ENCODE peak calls at places on chromosomes 12 and 14, in five cellular contexts. One of them, this sample, is unnamed.
A peak's percentile ranks its signal among the peaks of the same experiment; 100 is the strongest.

GRCh38 chr14:70339970-70340369 is 19.5 kb downstream of the COX16 start:
- DNase-seq in EH: no peak
- DNase-seq in activated naive CD8-positive, alpha-beta T cell treated with anti-CD3 and anti-CD28 coated beads, Interleukin-2, amount 50 U/mL, for 24 hours: no peak
- DNase-seq in anterior cingulate cortex: no peak
- DNase-seq in NCI-H345: no peak
- DNase-seq in this sample: no peak

GRCh38 chr14:61482348-61483206 is 161.2 kb downstream of the PRKCH start:
- DNase-seq in anterior cingulate cortex: no peak
- DNase-seq in EH: no peak
- DNase-seq in NCI-H345: no peak
- DNase-seq in activated naive CD8-positive, alpha-beta T cell treated with anti-CD3 and anti-CD28 coated beads, Interleukin-2, amount 50 U/mL, for 24 hours: no peak
- DNase-seq in this sample: no peak

GRCh38 chr12:57456145-57456700 is 1.1 kb downstream of the INHBE start:
- DNase-seq in activated naive CD8-positive, alpha-beta T cell treated with anti-CD3 and anti-CD28 coated beads, Interleukin-2, amount 50 U/mL, for 24 hours: peak; percentile 63
- DNase-seq in EH: peak; percentile 62
- DNase-seq in anterior cingulate cortex: no peak
- DNase-seq in NCI-H345: peak; percentile 38
- DNase-seq in this sample: peak; percentile 59

GRCh38 chr12:113234483-113234882 is 13.2 kb downstream of the TPCN1 start:
- DNase-seq in NCI-H345: no peak
- DNase-seq in anterior cingulate cortex: no peak
- DNase-seq in EH: no peak
- DNase-seq in activated naive CD8-positive, alpha-beta T cell treated with anti-CD3 and anti-CD28 coated beads, Interleukin-2, amount 50 U/mL, for 24 hours: no peak
- DNase-seq in this sample: no peak

GRCh38 chr14:74427651-74428050 is 1.6 kb upstream of the SYNDIG1L start:
- DNase-seq in NCI-H345: no peak
- DNase-seq in anterior cingulate cortex: no peak
- DNase-seq in EH: no peak
- DNase-seq in activated naive CD8-positive, alpha-beta T cell treated with anti-CD3 and anti-CD28 coated beads, Interleukin-2, amount 50 U/mL, for 24 hours: no peak
- DNase-seq in this sample: no peak

GRCh38 chr12:92210062-92210461 is 64.4 kb upstream of the BTG1 start:
- DNase-seq in activated naive CD8-positive, alpha-beta T cell treated with anti-CD3 and anti-CD28 coated beads, Interleukin-2, amount 50 U/mL, for 24 hours: no peak
- DNase-seq in NCI-H345: no peak
- DNase-seq in anterior cingulate cortex: no peak
- DNase-seq in EH: no peak
- DNase-seq in this sample: no peak

GRCh38 chr12:114447274-114447716 is 41.4 kb upstream of the TBX5 start:
- DNase-seq in NCI-H345: no peak
- DNase-seq in EH: no peak
- DNase-seq in activated naive CD8-positive, alpha-beta T cell treated with anti-CD3 and anti-CD28 coated beads, Interleukin-2, amount 50 U/mL, for 24 hours: no peak
- DNase-seq in anterior cingulate cortex: no peak
- DNase-seq in this sample: no peak

GRCh38 chr12:105671720-105672119 is 341.2 kb downstream of the C12orf75 start:
- DNase-seq in anterior cingulate cortex: no peak
- DNase-seq in activated naive CD8-positive, alpha-beta T cell treated with anti-CD3 and anti-CD28 coated beads, Interleukin-2, amount 50 U/mL, for 24 hours: no peak
- DNase-seq in NCI-H345: no peak
- DNase-seq in EH: peak; percentile 96
- DNase-seq in this sample: no peak

GRCh38 chr12:25054783-25055144 is 105.9 kb upstream of the BCAT1 start:
- DNase-seq in NCI-H345: no peak
- DNase-seq in EH: peak; percentile 9
- DNase-seq in anterior cingulate cortex: no peak
- DNase-seq in activated naive CD8-positive, alpha-beta T cell treated with anti-CD3 and anti-CD28 coated beads, Interleukin-2, amount 50 U/mL, for 24 hours: peak; percentile 67
- DNase-seq in this sample: no peak

GRCh38 chr12:7129647-7130536 is at the start of gene CLSTN3:
- DNase-seq in NCI-H345: peak; percentile 87
- DNase-seq in anterior cingulate cortex: peak; percentile 75
- DNase-seq in EH: peak; percentile 68
- DNase-seq in activated naive CD8-positive, alpha-beta T cell treated with anti-CD3 and anti-CD28 coated beads, Interleukin-2, amount 50 U/mL, for 24 hours: peak; percentile 84
- DNase-seq in this sample: peak; percentile 83

GRCh38 chr12:125643055-125643454 is 577.8 kb downstream of the AACS start:
- DNase-seq in anterior cingulate cortex: no peak
- DNase-seq in activated naive CD8-positive, alpha-beta T cell treated with anti-CD3 and anti-CD28 coated beads, Interleukin-2, amount 50 U/mL, for 24 hours: no peak
- DNase-seq in EH: no peak
- DNase-seq in NCI-H345: no peak
- DNase-seq in this sample: no peak

GRCh38 chr14:93648440-93649168 is 139.7 kb downstream of the PRIMA1 start:
- DNase-seq in NCI-H345: peak; percentile 6
- DNase-seq in EH: no peak
- DNase-seq in activated naive CD8-positive, alpha-beta T cell treated with anti-CD3 and anti-CD28 coated beads, Interleukin-2, amount 50 U/mL, for 24 hours: peak; percentile 21
- DNase-seq in anterior cingulate cortex: no peak
- DNase-seq in this sample: no peak

GRCh38 chr14:61573748-61574513 is 121.4 kb upstream of the HIF1A start:
- DNase-seq in EH: peak; percentile 77
- DNase-seq in anterior cingulate cortex: no peak
- DNase-seq in activated naive CD8-positive, alpha-beta T cell treated with anti-CD3 and anti-CD28 coated beads, Interleukin-2, amount 50 U/mL, for 24 hours: no peak
- DNase-seq in NCI-H345: no peak
- DNase-seq in this sample: peak; percentile 59

GRCh38 chr12:105369014-105369413 is 38.5 kb downstream of the C12orf75 start:
- DNase-seq in activated naive CD8-positive, alpha-beta T cell treated with anti-CD3 and anti-CD28 coated beads, Interleukin-2, amount 50 U/mL, for 24 hours: no peak
- DNase-seq in EH: peak; percentile 76
- DNase-seq in NCI-H345: no peak
- DNase-seq in anterior cingulate cortex: no peak
- DNase-seq in this sample: peak; percentile 71

GRCh38 chr12:24121911-24122310 is 172.4 kb upstream of the SOX5 start:
- DNase-seq in EH: no peak
- DNase-seq in anterior cingulate cortex: no peak
- DNase-seq in activated naive CD8-positive, alpha-beta T cell treated with anti-CD3 and anti-CD28 coated beads, Interleukin-2, amount 50 U/mL, for 24 hours: no peak
- DNase-seq in NCI-H345: no peak
- DNase-seq in this sample: no peak

GRCh38 chr14:77580964-77581505 is 35.4 kb downstream of the SPTLC2 start:
- DNase-seq in anterior cingulate cortex: no peak
- DNase-seq in EH: peak; percentile 85
- DNase-seq in activated naive CD8-positive, alpha-beta T cell treated with anti-CD3 and anti-CD28 coated beads, Interleukin-2, amount 50 U/mL, for 24 hours: no peak
- DNase-seq in NCI-H345: peak; percentile 22
- DNase-seq in this sample: no peak

GRCh38 chr12:66290716-66291200 is 11.5 kb upstream of the HELB start:
- DNase-seq in EH: no peak
- DNase-seq in NCI-H345: no peak
- DNase-seq in activated naive CD8-positive, alpha-beta T cell treated with anti-CD3 and anti-CD28 coated beads, Interleukin-2, amount 50 U/mL, for 24 hours: no peak
- DNase-seq in anterior cingulate cortex: no peak
- DNase-seq in this sample: no peak

GRCh38 chr14:78737606-78738005 is 567.4 kb downstream of the NRXN3 start:
- DNase-seq in activated naive CD8-positive, alpha-beta T cell treated with anti-CD3 and anti-CD28 coated beads, Interleukin-2, amount 50 U/mL, for 24 hours: no peak
- DNase-seq in EH: no peak
- DNase-seq in anterior cingulate cortex: no peak
- DNase-seq in NCI-H345: no peak
- DNase-seq in this sample: no peak

GRCh38 chr12:53159195-53159834 is 21.2 kb upstream of the ZNF740 start:
- DNase-seq in anterior cingulate cortex: peak; percentile 62
- DNase-seq in NCI-H345: peak; percentile 66
- DNase-seq in EH: peak; percentile 81
- DNase-seq in activated naive CD8-positive, alpha-beta T cell treated with anti-CD3 and anti-CD28 coated beads, Interleukin-2, amount 50 U/mL, for 24 hours: peak; percentile 93
- DNase-seq in this sample: peak; percentile 49

GRCh38 chr12:71648537-71648936 is 15.1 kb downstream of the ZFC3H1 start:
- DNase-seq in anterior cingulate cortex: no peak
- DNase-seq in EH: no peak
- DNase-seq in activated naive CD8-positive, alpha-beta T cell treated with anti-CD3 and anti-CD28 coated beads, Interleukin-2, amount 50 U/mL, for 24 hours: no peak
- DNase-seq in NCI-H345: no peak
- DNase-seq in this sample: no peak

GRCh38 chr12:62629413-62629812 is 162.8 kb downstream of the MON2 start:
- DNase-seq in NCI-H345: no peak
- DNase-seq in activated naive CD8-positive, alpha-beta T cell treated with anti-CD3 and anti-CD28 coated beads, Interleukin-2, amount 50 U/mL, for 24 hours: no peak
- DNase-seq in anterior cingulate cortex: no peak
- DNase-seq in EH: no peak
- DNase-seq in this sample: no peak